ENCODE peak calls at places on chromosomes 4 and X, in seven cellular contexts. Z is IMR-90, T is HCT116, C is NB4, U is ovary, G is GM12892, S is tibial nerve. W is an unnamed sample.

GRCh38 chr4:80192252-80192866 is 4.9 kb upstream of the PRDM8 start:
- DNase-seq in Z (no peak), T (no peak), C (no peak), U (no peak), G (no peak), S (no peak), W (no peak)

GRCh38 chr4:80788798-80789197 is 241.7 kb upstream of the BMP3 start:
- DNase-seq in Z (peak; percentile 40), T (no peak), C (peak; percentile 2), U (no peak), G (no peak), S (no peak), W (no peak)

GRCh38 chr4:112147697-112148096 is 2.4 kb downstream of the FAM241A start:
- DNase-seq in Z (no peak), T (no peak), C (no peak), U (no peak), G (no peak), S (no peak), W (no peak)

GRCh38 chrX:39814391-39814790 is 283.4 kb downstream of the BCOR start:
- DNase-seq in Z (peak; percentile 23), T (peak; percentile 15), C (peak; percentile 61), U (no peak), G (no peak), S (no peak), W (no peak)

GRCh38 chr4:184322328-184323025 is 104.8 kb upstream of the ENPP6 start:
- DNase-seq in Z (no peak), T (no peak), C (no peak), U (no peak), G (no peak), S (no peak), W (peak; percentile 0)

GRCh38 chr4:153113061-153113837 is 91.0 kb upstream of the TRIM2 start:
- DNase-seq in Z (peak; percentile 29), T (no peak), C (no peak), U (no peak), G (no peak), S (no peak), W (no peak)

GRCh38 chr4:8350841-8351461 is 81.4 kb downstream of the HTRA3 start:
- DNase-seq in Z (no peak), T (no peak), C (no peak), U (no peak), G (no peak), S (no peak), W (no peak)

GRCh38 chr4:53956454-53956853 is 108.0 kb downstream of the CHIC2 start:
- DNase-seq in Z (no peak), T (no peak), C (no peak), U (no peak), G (no peak), S (no peak), W (no peak)

GRCh38 chr4:133565379-133565778 is 416.3 kb downstream of the PCDH10 start:
- DNase-seq in Z (peak; percentile 7), T (no peak), C (no peak), U (no peak), G (no peak), S (no peak), W (no peak)

DNA sequence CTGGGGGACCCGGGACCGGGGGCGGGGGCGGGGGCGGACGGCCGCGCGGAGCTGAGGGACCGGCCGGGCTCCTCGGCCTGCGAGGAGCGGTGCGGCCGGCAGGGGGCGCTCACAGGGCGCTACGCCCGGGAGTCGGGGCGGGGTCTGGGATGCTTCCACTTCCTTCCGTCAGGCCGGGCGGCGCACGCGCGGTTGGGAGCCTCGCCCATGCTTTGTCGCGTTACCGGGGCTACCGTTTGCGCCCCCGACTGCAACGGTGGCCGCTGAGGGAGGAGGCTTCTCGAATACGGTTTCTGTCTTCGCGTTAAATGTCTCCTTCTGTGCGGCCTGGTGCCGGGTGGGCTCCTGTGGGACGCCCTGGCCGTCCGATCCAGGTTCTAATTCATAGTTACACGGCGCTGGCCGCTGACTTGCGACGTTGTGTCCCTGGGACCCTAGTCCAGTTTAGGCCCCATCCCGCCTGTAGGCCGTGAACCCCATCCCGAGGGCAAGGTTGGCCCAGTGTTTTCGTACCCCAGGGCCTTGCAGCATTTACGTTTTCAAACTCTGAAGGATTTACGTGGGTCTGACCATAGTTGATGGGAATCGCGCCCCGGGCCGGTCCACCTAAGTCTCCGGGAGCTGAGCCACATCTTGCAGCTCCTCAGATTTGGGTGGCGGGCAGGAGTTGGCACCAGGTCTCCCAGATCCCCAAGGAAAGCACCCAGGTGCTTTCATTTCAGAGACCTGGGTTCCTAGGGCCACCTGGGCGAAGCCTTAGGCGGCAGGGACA is 549 bp downstream of the MSL3 start:
- DNase-seq in Z (peak; percentile 73), T (peak; percentile 45), C (peak; percentile 83), U (peak; percentile 82), G (peak; percentile 41), S (peak; percentile 62), W (peak; percentile 71)
- TF ChIP-seq POLR2A in Z (no peak), T (peak; percentile 39), C (no peak), U (peak; percentile 38), G (peak; percentile 29), S (no peak), W (no peak)

GRCh38 chrX:48961585-48962091 is 4.2 kb upstream of the OTUD5 start:
- DNase-seq in Z (peak; percentile 27), T (no peak), C (no peak), U (no peak), G (no peak), S (no peak), W (no peak)
- TF ChIP-seq POLR2A in Z (no peak), T (no peak), C (no peak), U (no peak), G (no peak), S (no peak), W (no peak)

GRCh38 chr4:17633600-17633999 is 19.2 kb downstream of the MED28 start:
- DNase-seq in Z (no peak), T (no peak), C (no peak), U (no peak), G (no peak), S (no peak), W (no peak)

GRCh38 chr4:17639136-17639535 is 24.7 kb downstream of the MED28 start:
- DNase-seq in Z (no peak), T (no peak), C (no peak), U (no peak), G (no peak), S (no peak), W (no peak)

GRCh38 chr4:17636341-17636695 is 21.9 kb downstream of the MED28 start:
- DNase-seq in Z (no peak), T (no peak), C (no peak), U (no peak), G (no peak), S (no peak), W (no peak)

GRCh38 chr4:17635056-17635455 is 20.6 kb downstream of the MED28 start:
- DNase-seq in Z (no peak), T (no peak), C (no peak), U (no peak), G (no peak), S (no peak), W (no peak)

DNA sequence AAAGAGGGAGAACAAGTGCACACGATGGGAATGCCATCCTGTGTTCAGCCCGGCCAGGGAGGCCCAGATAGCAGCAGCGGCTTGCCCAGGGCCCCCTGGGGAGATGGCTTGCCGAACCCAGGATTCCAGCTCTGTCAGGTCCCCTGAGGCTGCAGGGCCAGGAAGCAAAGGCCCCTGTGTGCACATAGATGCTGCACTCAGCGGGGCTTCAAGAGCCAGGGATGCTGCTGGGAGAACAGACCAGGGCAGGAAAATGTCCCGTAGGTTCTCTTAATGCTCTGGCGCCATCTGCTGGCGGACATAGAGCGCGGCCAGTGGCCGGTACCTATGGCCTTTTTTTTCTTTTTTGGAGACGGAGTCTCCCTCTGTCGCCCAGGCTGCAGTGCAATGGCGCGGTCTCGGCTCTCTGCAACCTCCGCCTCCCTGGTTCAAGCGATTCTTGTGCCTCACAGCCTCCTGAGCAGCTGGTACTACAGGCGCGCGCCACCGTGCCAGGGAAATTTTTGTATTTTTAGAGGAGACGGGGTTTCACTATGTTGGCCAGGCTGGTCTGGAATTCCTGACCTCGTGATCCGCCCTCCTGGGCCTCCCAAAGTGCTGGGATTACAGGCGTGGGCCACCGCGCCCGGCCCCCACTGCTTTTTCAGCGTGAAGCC is 22.4 kb downstream of the MED28 start:
- DNase-seq in Z (peak; percentile 69), T (peak; percentile 36), C (peak; percentile 83), U (peak; percentile 57), G (peak; percentile 76), S (peak; percentile 67), W (peak; percentile 61)
- TF ChIP-seq POLR2A in Z (no peak), T (no peak), C (no peak), U (no peak), G (no peak), S (no peak), W (no peak)

DNA sequence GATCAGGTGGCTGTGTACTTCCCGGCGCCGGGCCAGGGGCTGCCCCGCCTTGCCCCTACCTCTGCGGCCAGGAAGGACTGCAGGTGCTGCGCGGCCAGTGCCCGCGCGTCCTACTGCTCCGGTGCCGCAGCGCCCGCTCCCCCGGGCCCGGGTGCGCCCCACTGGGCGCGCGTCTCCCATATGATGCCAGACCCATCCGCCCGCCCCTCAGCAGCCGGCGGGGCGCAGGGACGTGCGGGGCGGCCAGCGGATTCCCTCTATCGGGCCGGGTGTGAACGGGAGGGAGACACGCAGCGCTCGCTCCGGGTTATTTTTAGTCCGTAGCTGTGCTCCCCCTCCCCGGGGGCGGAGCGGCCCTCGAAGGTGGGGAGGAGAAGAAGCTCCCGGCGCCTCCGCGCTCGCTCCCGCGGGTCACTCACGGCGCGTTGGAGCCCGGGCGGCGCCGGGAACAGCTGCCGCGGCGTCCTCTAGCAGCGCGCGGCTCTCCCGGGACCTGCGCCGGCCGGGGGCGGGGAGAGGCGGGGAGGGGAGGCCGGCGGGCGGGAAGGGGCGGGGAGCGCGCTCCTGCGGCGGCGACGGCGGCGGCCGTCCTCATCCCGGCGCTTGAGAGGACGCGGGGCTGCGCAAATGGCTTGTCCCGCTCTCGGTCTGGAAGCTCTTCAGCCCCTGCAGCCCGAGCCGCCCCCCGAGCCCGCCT is 103.6 kb downstream of the UCHL1 start:
- DNase-seq in Z (peak; percentile 20), T (no peak), C (peak; percentile 29), U (peak; percentile 58), G (no peak), S (peak; percentile 29), W (peak; percentile 65)
- TF ChIP-seq POLR2A in Z (no peak), T (no peak), C (no peak), U (no peak), G (no peak), S (no peak), W (no peak)

GRCh38 chrX:38632516-38632915 is 71.2 kb downstream of the TSPAN7 start:
- DNase-seq in Z (no peak), T (no peak), C (no peak), U (no peak), G (no peak), S (no peak), W (no peak)
- TF ChIP-seq POLR2A in Z (no peak), T (no peak), C (no peak), U (no peak), G (no peak), S (no peak), W (no peak)